ENCODE peak calls at places on chromosome 11, in eight cellular contexts. F is neural progenitor cell; D is PC-3; I is CD8-positive, alpha-beta memory T cell; E is lung; P is adrenal gland; R is mesendoderm; Y is fibroblast of lung. A is an unnamed sample.
A peak's percentile ranks its signal among the peaks of the same experiment; 100 is the strongest.

GRCh38 chr11:123653997-123654565 is 343 bp downstream of the SCN3B start:
- DNase-seq in F (peak; percentile 74), D (peak; percentile 16), I (no peak), E (peak; percentile 33), P (peak; percentile 60), R (no peak), Y (peak; percentile 31), A (no peak)

GRCh38 chr11:88307749-88308425 is 29.6 kb downstream of the CTSC start:
- DNase-seq in F (peak; percentile 30), D (no peak), I (no peak), E (no peak), P (no peak), R (no peak), Y (no peak), A (no peak)

GRCh38 chr11:132058211-132058772 is 687.9 kb downstream of the NTM start:
- DNase-seq in F (no peak), D (no peak), I (no peak), E (no peak), P (no peak), R (peak; percentile 85), Y (peak; percentile 13), A (no peak)

GRCh38 chr11:86162257-86162656 is 82.3 kb upstream of the EED start:
- DNase-seq in F (no peak), D (peak; percentile 26), I (no peak), E (no peak), P (peak; percentile 83), R (peak; percentile 31), Y (peak; percentile 83), A (no peak)

GRCh38 chr11:88050247-88050646 is 125.0 kb downstream of the RAB38 start:
- DNase-seq in F (no peak), D (peak; percentile 70), I (no peak), E (no peak), P (no peak), R (no peak), Y (no peak), A (no peak)

GRCh38 chr11:24234822-24235508 is 261.9 kb upstream of the LUZP2 start:
- DNase-seq in F (peak; percentile 53), D (peak; percentile 42), I (no peak), E (peak; percentile 60), P (no peak), R (peak; percentile 28), Y (peak; percentile 72), A (no peak)

GRCh38 chr11:21646351-21646750 is 546.5 kb upstream of the ANO5 start:
- DNase-seq in F (no peak), D (no peak), I (no peak), E (no peak), P (no peak), R (no peak), Y (no peak), A (no peak)

GRCh38 chr11:33835143-33835878 is 56.6 kb downstream of the LMO2 start:
- DNase-seq in F (no peak), D (peak; percentile 63), I (no peak), E (no peak), P (no peak), R (no peak), Y (peak; percentile 75), A (no peak)

GRCh38 chr11:82906236-82906635 is 4.7 kb downstream of the DDIAS start:
- DNase-seq in F (peak; percentile 42), D (peak; percentile 64), I (peak; percentile 35), E (no peak), P (no peak), R (peak; percentile 22), Y (peak; percentile 61), A (no peak)

GRCh38 chr11:67275606-67276409 is 9.5 kb downstream of the GRK2 start:
- DNase-seq in F (no peak), D (no peak), I (no peak), E (no peak), P (no peak), R (peak; percentile 27), Y (no peak), A (peak; percentile 41)

GRCh38 chr11:118074785-118075184 is 2.1 kb upstream of the TMPRSS4 start:
- DNase-seq in F (no peak), D (peak; percentile 61), I (no peak), E (no peak), P (no peak), R (no peak), Y (no peak), A (no peak)

GRCh38 chr11:1211838-1212237 is 11.0 kb upstream of the MUC5B start:
- DNase-seq in F (no peak), D (no peak), I (no peak), E (no peak), P (no peak), R (no peak), Y (no peak), A (no peak)

GRCh38 chr11:15735711-15736110 is 620.6 kb downstream of the SOX6 start:
- DNase-seq in F (no peak), D (no peak), I (no peak), E (no peak), P (no peak), R (no peak), Y (no peak), A (no peak)

GRCh38 chr11:57482782-57483569 is 22.6 kb downstream of the RTN4RL2 start:
- DNase-seq in F (peak; percentile 83), D (peak; percentile 32), I (peak; percentile 51), E (no peak), P (no peak), R (peak; percentile 69), Y (no peak), A (peak; percentile 76)

GRCh38 chr11:45901646-45902045 is 5.4 kb downstream of the FREY1 start:
- DNase-seq in F (no peak), D (no peak), I (no peak), E (no peak), P (no peak), R (no peak), Y (no peak), A (no peak)

GRCh38 chr11:35723493-35724284 is 61.1 kb downstream of the TRIM44 start:
- DNase-seq in F (no peak), D (peak; percentile 52), I (no peak), E (no peak), P (no peak), R (no peak), Y (peak; percentile 23), A (no peak)

GRCh38 chr11:1515082-1516060 is 28.8 kb upstream of the MOB2 start:
- DNase-seq in F (peak; percentile 87), D (peak; percentile 71), I (peak; percentile 53), E (peak; percentile 74), P (peak; percentile 88), R (peak; percentile 68), Y (peak; percentile 46), A (peak; percentile 35)

GRCh38 chr11:31799036-31799793 is 11.9 kb downstream of the PAX6 start:
- DNase-seq in F (peak; percentile 68), D (no peak), I (no peak), E (no peak), P (no peak), R (peak; percentile 17), Y (no peak), A (no peak)

GRCh38 chr11:6735306-6735705 is 36.5 kb downstream of the OR2AG2 start:
- DNase-seq in F (no peak), D (peak; percentile 23), I (no peak), E (no peak), P (no peak), R (no peak), Y (no peak), A (peak; percentile 41)

GRCh38 chr11:76807206-76807875 is 24.2 kb downstream of the TSKU start:
- DNase-seq in F (peak; percentile 95), D (peak; percentile 88), I (no peak), E (peak; percentile 84), P (peak; percentile 94), R (peak; percentile 92), Y (peak; percentile 86), A (peak; percentile 65)
- H3K36me3 ChIP-seq in F (no peaks in the 10 kb centered on the region), D (no peaks in the 10 kb centered on the region), I (no peaks in the 10 kb centered on the region), E (no peaks in the 10 kb centered on the region), P (no peaks in the 10 kb centered on the region), R (no peaks in the 10 kb centered on the region), Y (no peaks in the 10 kb centered on the region), A (no peaks in the 10 kb centered on the region)

DNA sequence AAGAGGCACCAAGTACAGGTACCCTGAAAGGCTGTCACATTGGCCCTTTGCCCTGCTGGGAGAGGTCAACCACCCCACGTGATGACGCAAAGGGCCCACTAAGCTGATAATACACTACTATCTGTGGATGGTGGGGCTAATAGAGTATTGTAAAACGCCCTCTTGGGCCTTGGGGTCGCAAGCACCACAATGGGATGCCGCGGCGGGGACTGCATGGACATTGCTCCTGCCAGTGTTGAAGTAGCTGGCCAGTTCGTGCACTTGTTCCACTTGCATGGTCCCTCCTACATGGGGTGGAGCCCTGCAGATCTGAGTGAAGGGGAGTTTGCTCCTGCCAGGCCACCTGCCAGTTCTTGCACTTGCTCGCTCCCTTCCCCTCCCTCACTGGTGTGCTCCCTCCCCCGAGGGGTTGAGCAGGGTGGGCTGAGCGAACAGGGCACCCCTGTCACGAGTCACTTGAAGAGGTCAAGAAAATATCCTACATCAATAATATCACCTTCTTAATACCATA is 1578.8 kb upstream of the RAG2 start:
- DNase-seq in F (no peak), D (no peak), I (no peak), E (no peak), P (no peak), R (no peak), Y (no peak), A (no peak)
- H3K27ac ChIP-seq in F (no peak overlapping the region), D (no peak overlapping the region), I (no peak overlapping the region), E (no peak overlapping the region), P (no peak overlapping the region), R (no peak overlapping the region), Y (no peak overlapping the region), A (no peak overlapping the region)

GRCh38 chr11:47842749-47843148 is 5.4 kb downstream of the NUP160 start:
- DNase-seq in F (no peak), D (no peak), I (no peak), E (no peak), P (no peak), R (no peak), Y (no peak), A (no peak)
- H3K36me3 ChIP-seq in F (peaks cover 16% of the 10 kb centered on the region), D (peaks cover 41% of the 10 kb centered on the region), I (peaks cover 35% of the 10 kb centered on the region), E (peaks cover 29% of the 10 kb centered on the region), P (peaks cover 53% of the 10 kb centered on the region), R (peaks cover 10% of the 10 kb centered on the region), Y (peaks cover 14% of the 10 kb centered on the region), A (peaks cover 82% of the 10 kb centered on the region)

GRCh38 chr11:111095327-111095726 is 150.2 kb upstream of the POU2AF2 start:
- DNase-seq in F (no peak), D (no peak), I (no peak), E (no peak), P (no peak), R (no peak), Y (no peak), A (no peak)

GRCh38 chr11:111098091-111098490 is 147.4 kb upstream of the POU2AF2 start:
- DNase-seq in F (no peak), D (no peak), I (no peak), E (no peak), P (no peak), R (no peak), Y (no peak), A (no peak)

GRCh38 chr11:111101836-111102235 is 143.7 kb upstream of the POU2AF2 start:
- DNase-seq in F (no peak), D (no peak), I (no peak), E (no peak), P (no peak), R (no peak), Y (no peak), A (no peak)

GRCh38 chr11:111093061-111093460 is 152.5 kb upstream of the POU2AF2 start:
- DNase-seq in F (no peak), D (no peak), I (no peak), E (no peak), P (no peak), R (no peak), Y (no peak), A (no peak)

DNA sequence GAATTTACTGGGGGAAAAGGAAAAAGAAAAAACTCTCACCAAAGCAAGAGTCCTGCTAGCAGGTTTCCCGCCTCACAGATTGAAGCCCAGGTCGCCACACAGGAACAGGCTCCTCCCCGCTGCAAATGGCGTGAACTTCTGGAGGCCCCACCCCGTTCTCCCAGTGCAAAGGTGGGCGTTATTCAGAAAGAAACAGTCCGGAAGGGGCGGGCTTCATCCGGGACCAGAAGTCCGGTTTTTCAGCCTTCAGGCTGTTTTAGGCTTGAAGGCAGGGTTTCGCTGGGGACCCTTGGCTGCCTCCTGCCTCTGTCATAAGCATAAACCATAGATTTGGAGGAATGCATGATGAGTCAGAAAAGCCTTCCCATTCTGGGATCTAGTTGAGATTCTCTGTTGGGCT is 148.3 kb upstream of the POU2AF2 start:
- DNase-seq in F (peak; percentile 3), D (peak; percentile 17), I (no peak), E (peak; percentile 46), P (peak; percentile 61), R (peak; percentile 78), Y (peak; percentile 63), A (no peak)
- H3K27ac ChIP-seq in F (no peak overlapping the region), D (no peak overlapping the region), I (no peak overlapping the region), E (no peak overlapping the region), P (no peak overlapping the region), R (no peak overlapping the region), Y (no peak overlapping the region), A (no peak overlapping the region)

A was measured in DND-41.